ENCODE peak calls at places on chromosomes 4 and X, in ten cellular contexts. I is tibial artery, F is skeletal muscle cell, S is BE2C, U is fibroblast of lung, B is GM12865, W is WERI-Rb-1, Z is lower leg skin, X is NB4, G is transverse colon. E is an unnamed sample.

GRCh38 chr4:140851032-140851636 is 94.9 kb upstream of the TBC1D9 start:
- DNase-seq in I (peak), F (no peak), S (peak), U (peak), B (peak), W (peak), Z (no peak), X (peak), G (peak), E (peak)

GRCh38 chr4:142040043-142040442 is 403.7 kb downstream of the IL15 start:
- DNase-seq in I (no peak), F (no peak), S (peak), U (no peak), B (no peak), W (peak), Z (no peak), X (no peak), G (no peak), E (no peak)

GRCh38 chrX:45138525-45138924 is 62.2 kb downstream of the DIPK2B start:
- DNase-seq in I (no peak), F (no peak), S (no peak), U (no peak), B (no peak), W (no peak), Z (no peak), X (no peak), G (no peak), E (no peak)

GRCh38 chrX:76427560-76428242 is at the start of gene MAGEE1:
- DNase-seq in I (peak), F (peak), S (peak), U (peak), B (peak), W (peak), Z (peak), X (peak), G (peak), E (peak)

GRCh38 chrX:63920875-63921274 is 135.9 kb upstream of the ARHGEF9 start:
- DNase-seq in I (no peak), F (no peak), S (no peak), U (no peak), B (peak), W (no peak), Z (no peak), X (peak), G (no peak), E (no peak)

GRCh38 chrX:2673611-2674010 is 17.5 kb upstream of the CD99 start:
- DNase-seq in I (no peak), F (no peak), S (no peak), U (no peak), B (no peak), W (no peak), Z (no peak), X (no peak), G (no peak), E (no peak)

GRCh38 chr4:101621120-101621519 is 169.4 kb upstream of the BANK1 start:
- DNase-seq in I (no peak), F (peak), S (no peak), U (peak), B (no peak), W (no peak), Z (no peak), X (no peak), G (no peak), E (no peak)

GRCh38 chr4:10080874-10081606 is 35.6 kb downstream of the WDR1 start:
- DNase-seq in I (peak), F (no peak), S (no peak), U (no peak), B (no peak), W (no peak), Z (no peak), X (no peak), G (no peak), E (no peak)

DNA sequence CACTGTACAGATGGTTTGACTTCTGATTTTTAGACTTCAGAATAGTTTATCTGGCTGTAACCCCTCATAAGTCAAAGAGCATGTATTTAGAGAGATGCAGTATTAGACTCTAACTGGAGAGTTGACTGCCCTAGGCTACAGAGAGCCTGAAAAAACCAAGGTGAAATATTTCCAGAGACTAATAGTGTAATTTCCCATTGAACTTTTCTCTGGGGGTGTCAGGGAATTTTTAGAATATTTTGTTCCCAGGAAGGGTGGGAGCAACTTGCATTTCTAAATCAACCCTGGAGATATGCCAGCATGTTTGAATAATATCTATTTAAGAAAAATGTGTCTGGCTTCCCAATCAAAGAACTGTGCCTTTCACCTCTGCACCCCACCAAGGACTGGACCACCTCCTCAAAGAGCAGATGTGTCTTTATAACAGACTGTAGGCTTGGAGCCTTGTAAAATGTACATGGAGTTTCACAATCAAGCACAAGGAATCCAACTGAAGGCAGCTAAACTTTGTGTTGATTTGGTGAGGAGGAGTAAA is 2.0 kb downstream of the ANXA3 start:
- DNase-seq in I (no peak), F (no peak), S (no peak), U (peak), B (no peak), W (no peak), Z (no peak), X (no peak), G (no peak), E (no peak)
- H3K4me3 ChIP-seq in I (no peak), F (no peak), S (no peak), U (no peak), B (no peak), W (no peak), Z (no peak), X (no peak), G (no peak), E (no peak)

GRCh38 chr4:74189331-74190043 is 31.6 kb downstream of the MTHFD2L start:
- DNase-seq in I (no peak), F (no peak), S (peak), U (peak), B (peak), W (no peak), Z (no peak), X (peak), G (no peak), E (peak)

GRCh38 chr4:74190919-74191397 is 33.0 kb downstream of the MTHFD2L start:
- DNase-seq in I (no peak), F (no peak), S (no peak), U (no peak), B (no peak), W (no peak), Z (no peak), X (no peak), G (no peak), E (no peak)

GRCh38 chr4:74188912-74189311 is 31.0 kb downstream of the MTHFD2L start:
- DNase-seq in I (no peak), F (no peak), S (no peak), U (no peak), B (no peak), W (no peak), Z (no peak), X (no peak), G (no peak), E (no peak)

DNA sequence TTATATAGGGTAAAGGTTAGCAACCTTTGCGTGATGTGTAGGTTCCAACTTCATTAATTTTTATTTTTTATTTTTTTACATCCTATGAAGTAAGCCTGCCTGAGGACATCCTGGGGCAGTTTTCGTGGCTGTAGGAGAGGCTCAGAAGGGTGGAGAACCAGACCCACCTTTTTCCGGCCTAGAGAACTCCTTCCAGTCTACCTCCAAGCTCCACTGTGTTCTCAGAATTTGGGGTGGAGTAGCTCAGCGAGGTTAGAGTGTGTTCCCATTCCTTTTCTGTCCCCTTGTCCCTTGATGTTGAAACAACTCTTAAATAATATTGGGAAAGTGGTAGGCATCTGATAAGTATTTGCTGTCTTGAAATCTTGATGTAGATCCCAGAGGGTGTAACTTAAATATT is 32.4 kb downstream of the MTHFD2L start:
- DNase-seq in I (no peak), F (no peak), S (no peak), U (no peak), B (no peak), W (no peak), Z (no peak), X (no peak), G (no peak), E (no peak)
- H3K4me3 ChIP-seq in I (no peak), F (no peak), S (no peak), U (no peak), B (no peak), W (no peak), Z (no peak), X (no peak), G (no peak), E (no peak)

DNA sequence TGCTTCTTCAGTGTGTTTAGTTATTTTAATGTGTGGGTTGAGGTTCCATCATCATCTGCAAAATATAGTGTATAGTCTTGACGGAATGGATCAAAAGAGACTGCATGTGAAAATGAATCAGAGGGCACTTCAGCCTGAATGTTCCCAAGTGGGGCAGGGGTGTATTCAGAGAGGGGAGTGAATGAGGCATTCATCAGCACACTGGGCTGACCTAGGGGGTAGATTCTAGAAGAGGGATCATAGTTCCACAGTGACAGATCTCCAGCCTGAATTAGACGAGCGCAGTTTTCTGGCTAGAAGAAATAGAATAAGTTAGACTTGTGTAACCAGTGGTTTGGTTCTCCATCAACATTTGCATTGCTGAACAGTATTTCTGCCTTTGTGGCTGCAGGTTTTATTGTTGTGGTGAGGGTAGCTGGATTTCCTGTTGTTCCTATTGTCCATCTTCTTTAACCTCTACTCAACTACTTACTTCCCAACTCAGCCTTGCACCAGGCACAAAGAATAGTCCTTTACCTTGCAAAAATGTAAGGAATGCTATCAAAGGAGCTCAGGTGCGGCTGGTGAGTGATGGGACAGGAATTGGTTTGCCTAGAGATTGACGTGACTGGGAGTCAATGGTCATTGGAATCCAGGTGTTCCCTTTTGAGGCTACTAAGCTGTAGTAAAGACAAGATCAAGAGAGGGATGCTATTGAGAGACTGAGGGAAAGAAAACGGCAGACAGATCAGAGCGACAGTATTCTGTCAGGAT is 50.9 kb downstream of the NAP1L5 start:
- DNase-seq in I (no peak), F (no peak), S (no peak), U (no peak), B (no peak), W (no peak), Z (no peak), X (peak), G (no peak), E (no peak)
- H3K4me3 ChIP-seq in I (no peak), F (no peak), S (no peak), U (no peak), B (no peak), W (no peak), Z (no peak), X (no peak), G (no peak), E (no peak)

DNA sequence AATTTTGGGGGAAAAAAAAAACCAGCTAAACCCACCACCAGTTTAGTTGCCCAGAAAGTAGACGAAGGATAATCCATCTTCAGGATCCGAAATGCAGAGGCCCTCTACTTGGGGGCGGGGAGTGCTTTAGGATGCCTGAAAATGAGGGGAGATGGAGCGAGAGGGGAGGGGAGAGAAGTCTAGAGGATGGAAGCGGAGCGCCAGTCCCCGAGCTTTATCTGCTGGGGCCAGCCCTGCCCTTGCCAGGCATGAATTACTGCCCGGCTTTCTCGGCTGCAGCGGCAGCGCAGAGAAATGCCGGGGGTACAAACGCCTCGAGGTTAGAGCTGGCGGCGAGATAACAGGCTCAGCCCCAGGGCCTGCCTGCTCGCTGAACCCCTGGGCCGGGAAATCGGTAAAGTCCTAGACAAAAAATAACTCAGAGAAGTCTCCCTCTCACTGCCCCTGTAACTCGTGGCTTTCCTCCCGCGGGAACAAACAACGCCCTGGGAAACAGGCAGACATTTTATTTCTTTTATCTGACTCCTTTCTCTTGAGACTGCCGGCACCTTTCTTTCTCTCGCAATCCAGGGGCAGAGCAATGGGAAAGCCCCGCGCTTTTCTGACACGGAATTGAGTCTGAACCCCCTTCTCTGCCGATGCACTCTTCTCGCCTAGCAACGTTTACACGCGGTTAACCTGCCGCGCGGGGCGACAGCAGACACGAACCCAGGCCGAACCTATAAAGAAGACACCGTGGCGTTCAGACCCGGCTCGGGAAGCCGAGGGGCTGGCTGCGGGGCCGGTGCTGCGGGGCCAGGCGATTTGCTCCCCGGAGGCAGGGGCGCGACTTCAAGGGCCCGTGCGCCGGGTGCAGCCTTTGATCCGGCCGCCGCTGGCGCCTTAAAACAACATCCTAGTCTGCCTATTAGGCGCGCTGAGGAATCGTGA is 3.1 kb upstream of the MSX1 start:
- DNase-seq in I (no peak), F (no peak), S (peak), U (no peak), B (no peak), W (no peak), Z (no peak), X (no peak), G (no peak), E (no peak)
- H3K4me3 ChIP-seq in I (peak), F (peak), S (peak), U (peak), B (peak), W (peak), Z (no peak), X (no peak), G (no peak), E (peak)

DNA sequence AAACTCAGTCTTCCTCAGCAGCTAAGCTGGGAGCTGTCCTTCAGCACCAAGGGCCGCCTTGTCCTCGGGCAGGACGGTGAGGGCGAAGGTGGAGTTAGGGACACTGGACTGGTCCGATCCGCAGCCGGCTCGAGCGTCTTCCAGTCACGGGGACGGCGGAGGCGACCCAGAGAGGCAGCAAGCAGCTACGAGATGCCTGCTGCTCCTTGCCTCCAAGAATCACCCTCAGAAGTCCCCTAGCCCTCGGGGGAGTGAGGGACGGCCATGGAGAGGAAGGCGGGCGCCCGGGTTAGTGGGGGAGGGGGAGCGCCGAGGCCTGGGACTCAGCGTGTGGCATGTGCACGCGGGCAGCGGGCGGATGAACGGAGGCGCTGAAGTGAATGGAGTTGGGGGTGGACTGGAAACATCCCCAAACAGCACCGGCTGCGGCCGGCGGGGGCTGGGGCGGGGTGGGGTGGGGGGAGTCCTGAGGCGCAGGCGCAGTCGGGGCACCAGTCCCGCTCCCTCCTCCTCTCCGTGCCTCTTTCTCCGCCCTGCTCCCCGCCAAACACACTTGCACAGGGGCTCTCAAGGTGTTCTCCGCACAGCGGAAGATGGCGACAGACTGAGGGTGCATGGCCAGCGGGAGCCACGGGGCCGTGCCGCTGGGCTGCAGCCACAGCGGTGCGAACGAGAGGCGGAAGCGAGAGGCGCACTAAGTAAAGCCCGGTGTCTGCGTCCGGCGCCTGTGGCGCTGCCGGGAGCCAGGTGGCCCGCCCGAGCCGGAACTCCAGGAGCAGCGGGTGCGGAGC is at the start of gene NALF2:
- DNase-seq in I (peak), F (peak), S (peak), U (peak), B (peak), W (peak), Z (no peak), X (peak), G (peak), E (no peak)
- H3K4me3 ChIP-seq in I (peak), F (peak), S (peak), U (no peak), B (no peak), W (peak), Z (no peak), X (no peak), G (peak), E (no peak)

DNA sequence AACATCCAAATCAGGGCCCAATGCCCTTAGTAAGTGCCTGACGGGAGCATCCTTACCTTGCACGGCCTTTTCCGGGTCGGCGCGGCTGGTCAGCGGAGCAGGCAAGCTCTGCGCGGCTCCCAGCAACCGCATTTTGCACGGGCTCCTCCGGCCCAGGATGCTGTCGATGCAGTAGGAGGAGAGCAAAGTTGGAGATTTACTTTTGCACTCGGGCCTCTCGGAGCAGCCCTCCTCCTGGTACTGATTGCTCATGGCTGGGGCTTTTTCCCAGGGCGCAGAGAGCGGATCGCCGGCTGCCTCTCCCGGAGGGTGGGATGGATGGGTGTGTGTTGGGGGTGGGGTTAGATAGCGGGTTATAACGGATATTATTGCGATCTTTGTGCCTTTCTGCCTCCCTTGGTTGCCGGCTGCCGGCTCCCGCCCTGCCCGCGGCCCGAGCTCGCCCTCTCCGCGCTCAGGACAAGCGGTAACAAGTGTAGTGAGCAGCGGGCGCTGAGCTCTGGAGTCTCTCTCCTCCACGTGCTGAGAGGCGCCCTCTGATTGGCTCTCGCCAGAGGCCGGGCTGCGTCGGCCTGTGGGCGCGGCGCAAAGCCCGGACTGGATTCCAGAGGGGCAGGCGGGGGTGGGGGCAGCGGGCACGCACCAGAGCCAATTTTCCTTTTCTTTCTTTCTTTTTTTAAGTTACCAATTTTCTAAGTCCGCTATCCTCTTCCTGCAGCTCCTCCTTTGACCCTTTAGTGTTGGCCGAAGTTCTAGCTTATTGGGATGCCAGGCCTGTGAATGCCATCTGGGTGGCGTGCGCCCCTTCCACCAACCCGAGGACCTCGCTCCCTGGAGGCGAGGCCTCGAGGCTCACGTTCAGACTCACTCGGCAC is at the start of gene ARX:
- DNase-seq in I (peak), F (no peak), S (peak), U (peak), B (peak), W (peak), Z (no peak), X (peak), G (peak), E (no peak)
- H3K4me3 ChIP-seq in I (peak), F (no peak), S (no peak), U (no peak), B (no peak), W (peak), Z (no peak), X (no peak), G (no peak), E (no peak)

GRCh38 chrX:103585421-103586313 is at the start of gene TCEAL4:
- DNase-seq in I (peak), F (no peak), S (peak), U (peak), B (peak), W (peak), Z (peak), X (no peak), G (peak), E (no peak)

GRCh38 chrX:103586314-103586646 is 965 bp downstream of the TCEAL4 start:
- DNase-seq in I (no peak), F (no peak), S (no peak), U (peak), B (peak), W (no peak), Z (no peak), X (no peak), G (no peak), E (no peak)

GRCh38 chrX:103584606-103585005 is 709 bp upstream of the TCEAL4 start:
- DNase-seq in I (no peak), F (no peak), S (no peak), U (peak), B (no peak), W (no peak), Z (no peak), X (no peak), G (no peak), E (no peak)

GRCh38 chrX:103586659-103587058 is 1.3 kb downstream of the TCEAL4 start:
- DNase-seq in I (no peak), F (no peak), S (no peak), U (no peak), B (no peak), W (no peak), Z (no peak), X (no peak), G (no peak), E (no peak)
- H3K4me3 ChIP-seq in I (peak), F (peak), S (no peak), U (peak), B (no peak), W (no peak), Z (no peak), X (no peak), G (peak), E (no peak)

GRCh38 chr4:87620086-87620485 is 11.8 kb downstream of the DSPP start:
- DNase-seq in I (no peak), F (no peak), S (no peak), U (no peak), B (no peak), W (no peak), Z (no peak), X (no peak), G (no peak), E (no peak)
- H3K4me3 ChIP-seq in I (peak), F (no peak), S (no peak), U (no peak), B (no peak), W (no peak), Z (no peak), X (no peak), G (no peak), E (no peak)

E was measured in Jurkat, Clone E6-1.